ENCODE peak calls at places on chromosomes 1 and 21, in nine cellular contexts. Q, U, W, B, Y, I, L, R and M are unnamed samples.
A peak's percentile ranks its signal among the peaks of the same experiment; 100 is the strongest.

GRCh38 chr21:24045775-24046215 is 1561.5 kb downstream of the MRPL39 start:
- DNase-seq in Q (peak; percentile 27), U (no peak), W (peak; percentile 94), B (peak; percentile 70), Y (no peak), I (peak; percentile 46), L (peak; percentile 73), R (peak; percentile 12), M (no peak)

GRCh38 chr1:219220945-219221344 is 47.3 kb downstream of the LYPLAL1 start:
- DNase-seq in Q (no peak), U (no peak), W (no peak), B (no peak), Y (no peak), I (no peak), L (no peak), R (no peak), M (no peak)

GRCh38 chr1:160446945-160447600 is 46.7 kb downstream of the VANGL2 start:
- DNase-seq in Q (no peak), U (no peak), W (no peak), B (no peak), Y (no peak), I (no peak), L (no peak), R (no peak), M (no peak)

GRCh38 chr21:40837456-40837855 is 9.5 kb downstream of the DSCAM start:
- DNase-seq in Q (no peak), U (no peak), W (no peak), B (no peak), Y (no peak), I (no peak), L (no peak), R (no peak), M (no peak)

GRCh38 chr1:239723821-239724367 is 337.5 kb downstream of the CHRM3 start:
- DNase-seq in Q (no peak), U (no peak), W (no peak), B (no peak), Y (no peak), I (no peak), L (no peak), R (no peak), M (no peak)

GRCh38 chr1:22749919-22750670 is 39.5 kb downstream of the EPHB2 start:
- DNase-seq in Q (peak; percentile 61), U (no peak), W (peak; percentile 80), B (no peak), Y (no peak), I (peak; percentile 59), L (no peak), R (no peak), M (peak; percentile 25)

GRCh38 chr1:85224734-85225623 is 24.2 kb upstream of the SYDE2 start:
- DNase-seq in Q (peak; percentile 78), U (peak; percentile 87), W (no peak), B (peak; percentile 67), Y (no peak), I (peak; percentile 60), L (no peak), R (no peak), M (peak; percentile 35)

GRCh38 chr21:42868196-42868595 is 11.1 kb downstream of the WDR4 start:
- DNase-seq in Q (no peak), U (no peak), W (no peak), B (no peak), Y (no peak), I (no peak), L (no peak), R (no peak), M (no peak)

GRCh38 chr1:150696590-150696989 is 364 bp downstream of the GOLPH3L start:
- DNase-seq in Q (no peak), U (no peak), W (no peak), B (no peak), Y (no peak), I (no peak), L (no peak), R (no peak), M (peak; percentile 22)